ENCODE peak calls at places on chromosomes 5 and 9, in eight cellular contexts. D is thyroid gland; T is CD8-positive, alpha-beta T cell; U is lung; E is activated CD8-positive, alpha-beta T cell treated with anti-CD3 and anti-CD28 coated beads for 36 hours; X is AG04449; H is NB4; I is fibroblast of mammary gland. L is an unnamed sample.
A peak's percentile ranks its signal among the peaks of the same experiment; 100 is the strongest.

GRCh38 chr9:114395196-114395595 is 7.4 kb upstream of the AKNA start:
- DNase-seq in D (no peak), T (no peak), U (no peak), E (no peak), X (no peak), H (no peak), I (no peak), L (no peak)

GRCh38 chr5:5979362-5979760 is 399.0 kb downstream of the MED10 start:
- DNase-seq in D (peak; percentile 11), T (no peak), U (no peak), E (no peak), X (no peak), H (no peak), I (peak; percentile 87), L (no peak)

GRCh38 chr5:32098291-32098690 is 75.8 kb downstream of the GOLPH3 start:
- DNase-seq in D (no peak), T (no peak), U (no peak), E (no peak), X (no peak), H (no peak), I (no peak), L (no peak)

GRCh38 chr9:108687360-108687981 is 168.3 kb downstream of the ACTL7B start:
- DNase-seq in D (no peak), T (no peak), U (no peak), E (no peak), X (peak; percentile 34), H (no peak), I (peak; percentile 91), L (peak; percentile 8)

GRCh38 chr5:138844812-138845513 is 30.2 kb downstream of the LRRTM2 start:
- DNase-seq in D (no peak), T (no peak), U (no peak), E (no peak), X (peak; percentile 55), H (no peak), I (peak; percentile 84), L (no peak)

GRCh38 chr9:134141906-134142305 is 6.0 kb downstream of the WDR5 start:
- DNase-seq in D (no peak), T (no peak), U (no peak), E (no peak), X (no peak), H (no peak), I (no peak), L (no peak)

GRCh38 chr5:1723957-1724821 is 75.4 kb downstream of the MRPL36 start:
- DNase-seq in D (no peak), T (no peak), U (no peak), E (no peak), X (no peak), H (no peak), I (no peak), L (no peak)

GRCh38 chr5:14413331-14413750 is 168.3 kb upstream of the OTULINL start:
- DNase-seq in D (no peak), T (peak; percentile 14), U (no peak), E (peak; percentile 78), X (no peak), H (no peak), I (peak; percentile 93), L (no peak)

GRCh38 chr9:114382951-114383865 is 4.6 kb downstream of the AKNA start:
- DNase-seq in D (peak; percentile 30), T (peak; percentile 42), U (no peak), E (peak; percentile 94), X (no peak), H (peak; percentile 74), I (peak; percentile 85), L (no peak)

GRCh38 chr9:35812025-35812602 is at the start of gene SPAG8:
- DNase-seq in D (peak; percentile 96), T (peak; percentile 93), U (peak; percentile 95), E (peak; percentile 97), X (no peak), H (peak; percentile 95), I (peak; percentile 95), L (peak; percentile 82)

GRCh38 chr9:35811364-35812024 is 568 bp downstream of the SPAG8 start:
- DNase-seq in D (peak; percentile 71), T (no peak), U (no peak), E (no peak), X (no peak), H (no peak), I (peak; percentile 31), L (no peak)

GRCh38 chr9:35814841-35815543 is at the start of gene HINT2:
- DNase-seq in D (peak; percentile 100), T (peak; percentile 95), U (peak; percentile 97), E (peak; percentile 100), X (peak; percentile 94), H (peak; percentile 94), I (peak; percentile 99), L (peak; percentile 95)

GRCh38 chr9:35814106-35814840 is 569 bp downstream of the HINT2 start:
- DNase-seq in D (peak; percentile 76), T (no peak), U (peak; percentile 64), E (peak; percentile 68), X (no peak), H (peak; percentile 72), I (peak; percentile 66), L (peak; percentile 63)

DNA sequence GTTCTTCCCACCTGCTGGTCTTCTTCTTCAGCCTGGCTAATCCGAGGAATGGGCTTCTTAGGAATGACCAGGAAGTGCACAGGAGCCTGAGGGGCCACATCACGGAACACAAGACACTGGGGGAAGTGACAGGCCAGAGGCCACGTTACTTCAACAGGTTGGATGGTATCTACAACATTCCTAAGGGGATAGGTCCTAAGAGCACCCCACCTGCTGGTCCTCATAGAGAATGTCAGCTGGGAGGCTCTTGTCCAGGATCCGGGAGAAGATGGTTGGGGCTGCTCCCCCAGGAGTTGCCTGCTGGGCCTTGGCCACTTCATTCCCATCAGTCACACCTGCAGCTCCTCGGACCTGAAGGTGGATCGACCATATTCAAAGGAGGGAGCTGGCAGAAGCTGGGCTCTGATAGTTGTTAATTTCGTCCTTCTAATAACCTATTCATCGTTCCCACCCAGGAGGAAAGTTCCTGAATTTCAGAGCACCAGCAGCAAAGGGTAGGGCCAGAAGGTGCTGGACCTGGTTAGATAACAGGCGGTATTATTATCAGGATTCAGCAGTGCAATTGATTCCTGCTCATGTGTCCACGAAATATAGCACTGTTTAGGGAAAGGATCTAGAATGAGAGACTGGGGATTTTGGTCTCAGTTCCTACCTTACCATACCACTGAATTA is 1.3 kb downstream of the HINT2 start:
- DNase-seq in D (no peak), T (no peak), U (no peak), E (no peak), X (no peak), H (peak; percentile 21), I (peak; percentile 39), L (peak; percentile 24)
- TF ChIP-seq CTCF in D (no peak), T (no peak), U (no peak), E (no peak), X (peak; percentile 42), H (no peak), I (peak; percentile 29), L (peak; percentile 40)

GRCh38 chr9:72599874-72600534 is 78.6 kb downstream of the TMC1 start:
- DNase-seq in D (peak; percentile 31), T (no peak), U (no peak), E (no peak), X (no peak), H (no peak), I (no peak), L (no peak)
- TF ChIP-seq CTCF in D (no peak), T (no peak), U (no peak), E (no peak), X (no peak), H (no peak), I (no peak), L (no peak)

GRCh38 chr5:172622091-172623046 is 18.7 kb upstream of the NEURL1B start:
- DNase-seq in D (no peak), T (no peak), U (no peak), E (no peak), X (no peak), H (no peak), I (no peak), L (no peak)
- TF ChIP-seq CTCF in D (no peak), T (no peak), U (no peak), E (no peak), X (no peak), H (no peak), I (no peak), L (no peak)

GRCh38 chr5:43649256-43649655 is 46.3 kb downstream of the NNT start:
- DNase-seq in D (no peak), T (no peak), U (no peak), E (no peak), X (no peak), H (no peak), I (peak; percentile 92), L (no peak)

GRCh38 chr5:43648499-43649124 is 45.6 kb downstream of the NNT start:
- DNase-seq in D (no peak), T (no peak), U (no peak), E (no peak), X (no peak), H (no peak), I (peak; percentile 70), L (no peak)

GRCh38 chr5:43643750-43644149 is 40.8 kb downstream of the NNT start:
- DNase-seq in D (no peak), T (no peak), U (no peak), E (no peak), X (no peak), H (no peak), I (no peak), L (no peak)

GRCh38 chr5:43647789-43648188 is 44.8 kb downstream of the NNT start:
- DNase-seq in D (no peak), T (no peak), U (no peak), E (no peak), X (no peak), H (no peak), I (no peak), L (no peak)

DNA sequence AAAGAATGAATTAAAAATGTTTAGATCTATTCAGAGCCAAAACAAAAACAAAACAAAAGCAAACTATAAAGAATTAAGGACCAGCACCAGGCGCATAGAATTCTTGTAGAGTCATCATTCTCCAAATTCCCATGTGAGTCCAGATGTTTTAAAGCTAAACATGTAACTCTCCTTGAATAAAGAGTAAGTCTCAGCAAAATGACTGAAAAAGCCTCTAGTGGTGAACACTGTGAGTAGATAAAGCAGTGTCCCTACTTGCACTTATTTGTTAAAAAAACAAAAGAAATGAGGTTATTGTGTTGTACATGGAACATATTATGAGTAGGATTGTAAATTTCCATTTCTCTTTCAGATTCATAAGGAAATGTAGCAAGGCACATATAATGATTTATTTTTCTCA is 44.0 kb downstream of the NNT start:
- DNase-seq in D (no peak), T (no peak), U (no peak), E (no peak), X (no peak), H (no peak), I (peak; percentile 69), L (no peak)
- TF ChIP-seq CTCF in D (no peak), T (no peak), U (no peak), E (no peak), X (no peak), H (no peak), I (peak; percentile 40), L (no peak)

GRCh38 chr9:132236662-132237311 is 74.9 kb downstream of the NTNG2 start:
- DNase-seq in D (no peak), T (no peak), U (no peak), E (no peak), X (no peak), H (no peak), I (no peak), L (no peak)
- TF ChIP-seq CTCF in D (no peak), T (peak; percentile 54), U (no peak), E (peak; percentile 50), X (no peak), H (no peak), I (no peak), L (peak; percentile 18)

GRCh38 chr5:135873831-135874230 is 21.8 kb downstream of the IL9 start:
- DNase-seq in D (no peak), T (no peak), U (no peak), E (no peak), X (no peak), H (no peak), I (no peak), L (no peak)
- TF ChIP-seq CTCF in D (no peak), T (no peak), U (no peak), E (no peak), X (no peak), H (no peak), I (no peak), L (no peak)